ENCODE peak calls at places on chromosomes 4 and X, in six cellular contexts. I is H9, K is mesenchymal stem cell, A is mesendoderm, D is H1, B is neuronal stem cell. F is an unnamed sample.

GRCh38 chr4:112978691-112979472 is 70.6 kb upstream of the ANK2 start:
- DNase-seq in B (no peak), D (no peak), K (no peak), I (peak), A (no peak), F (peak)

GRCh38 chrX:39337461-39337860 is 536.2 kb downstream of the MID1IP1 start:
- DNase-seq in B (no peak), D (no peak), A (no peak), K (no peak), I (no peak), F (no peak)

GRCh38 chr4:76950052-76950845 is 697 bp downstream of the SEPTIN11 start:
- DNase-seq in I (no peak), D (peak), A (peak), B (peak), K (peak), F (no peak)

GRCh38 chr4:7658297-7659204 is 223.8 kb upstream of the PSAPL1 start:
- DNase-seq in A (no peak), K (peak), B (no peak), I (no peak), D (no peak), F (peak)

GRCh38 chr4:174524242-174524641 is 2.0 kb upstream of the HPGD start:
- DNase-seq in A (no peak), I (no peak), B (no peak), D (no peak), K (no peak), F (no peak)

GRCh38 chr4:81650871-81651270 is 179.2 kb upstream of the RASGEF1B start:
- DNase-seq in K (no peak), I (no peak), D (no peak), B (no peak), A (peak), F (no peak)

GRCh38 chr4:90078440-90078839 is 48.8 kb upstream of the CCSER1 start:
- DNase-seq in K (peak), I (no peak), A (no peak), D (no peak), B (no peak), F (no peak)

GRCh38 chr4:181821039-181822004 is 421.9 kb upstream of the TENM3 start:
- DNase-seq in I (no peak), A (no peak), B (peak), K (no peak), D (no peak), F (peak)

GRCh38 chr4:22070256-22070655 is 121.7 kb upstream of the KCNIP4 start:
- DNase-seq in A (peak), D (no peak), I (no peak), B (no peak), K (no peak), F (no peak)

GRCh38 chr4:136690363-136690762 is 841.9 kb downstream of the PCDH18 start:
- DNase-seq in B (no peak), I (no peak), D (no peak), K (peak), A (peak), F (peak)

GRCh38 chrX:37763400-37763799 is 16.5 kb upstream of the CYBB start:
- DNase-seq in K (no peak), D (no peak), I (no peak), A (no peak), B (no peak), F (no peak)

GRCh38 chrX:1685460-1685859 is 70.6 kb downstream of the ASMT start:
- DNase-seq in A (no peak), D (no peak), I (no peak), K (no peak), B (peak), F (no peak)

GRCh38 chrX:72572248-72573157 is at the start of gene HDAC8:
- DNase-seq in I (peak), D (peak), A (peak), K (peak), B (peak), F (peak)

GRCh38 chr4:84878090-84878489 is 88.4 kb downstream of the WDFY3 start:
- DNase-seq in A (peak), I (no peak), K (peak), D (no peak), B (no peak), F (peak)

GRCh38 chrX:120732461-120732860 is 102.6 kb upstream of the C1GALT1C1 start:
- DNase-seq in I (no peak), D (no peak), A (no peak), K (no peak), B (no peak), F (no peak)

GRCh38 chrX:74343327-74343969 is 39.5 kb downstream of the ZCCHC13 start:
- DNase-seq in A (no peak), D (no peak), B (no peak), I (no peak), K (no peak), F (no peak)

GRCh38 chrX:46279925-46280313 is 265.3 kb downstream of the ZNF674 start:
- DNase-seq in I (no peak), D (no peak), A (no peak), K (peak), B (no peak), F (peak)
- H2BK15ac ChIP-seq in I (no peak), D (no peak), A (no peak), K (no peak), B (no peak), F (no peak)

GRCh38 chr4:20646287-20646686 is 54.0 kb upstream of the PACRGL start:
- DNase-seq in B (no peak), A (no peak), I (no peak), D (no peak), K (no peak), F (no peak)
- H2BK120ac ChIP-seq in B (no peak), A (no peak), I (no peak), D (no peak), K (no peak), F (no peak)

GRCh38 chr4:53703267-53703655 is 112.0 kb upstream of the LNX1 start:
- DNase-seq in I (no peak), A (no peak), K (no peak), B (no peak), D (no peak), F (no peak)
- H2BK15ac ChIP-seq in I (no peak), A (no peak), K (peak), B (no peak), D (no peak), F (peak)

DNA sequence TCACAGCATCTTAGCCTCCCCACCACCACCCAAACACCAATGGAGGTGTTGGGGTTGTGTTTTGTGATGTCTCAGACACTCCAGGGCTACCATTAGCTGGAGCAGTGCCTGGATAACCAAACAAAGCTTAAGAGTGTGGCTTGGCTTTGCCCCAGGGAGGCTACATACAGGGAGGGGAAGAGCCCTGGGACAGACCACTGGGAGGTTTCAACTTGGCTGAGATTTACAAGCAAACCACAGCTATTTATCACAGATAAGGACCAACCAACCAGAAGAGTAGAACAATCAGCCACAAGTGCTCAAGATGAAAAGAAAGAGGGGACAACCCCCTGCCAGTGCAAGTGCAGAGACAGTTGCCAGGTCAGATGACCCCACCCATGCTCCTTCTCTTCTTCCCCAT is 24.1 kb downstream of the SOX3 start:
- DNase-seq in B (no peak), K (no peak), A (peak), D (no peak), I (no peak), F (no peak)
- H2BK120ac ChIP-seq in B (no peak), K (no peak), A (no peak), D (no peak), I (no peak), F (no peak)

GRCh38 chr4:125353131-125353530 is 38.4 kb downstream of the FAT4 start:
- DNase-seq in D (no peak), A (no peak), B (no peak), K (no peak), I (no peak), F (no peak)
- H2BK15ac ChIP-seq in D (no peak), A (no peak), B (no peak), K (no peak), I (no peak), F (no peak)

F was measured in IMR-90.